ENCODE peak calls at places on chromosomes 2 and 18, in six cellular contexts. V is A549, U is adrenal gland, W is sigmoid colon, M is gastrocnemius medialis, A is body of pancreas. H is an unnamed sample.
A peak's percentile ranks its signal among the peaks of the same experiment; 100 is the strongest.

GRCh38 chr2:101617188-101617587 is 80.3 kb upstream of the MAP4K4 start:
- DNase-seq in V (no peak), U (no peak), W (no peak), M (no peak), A (no peak), H (no peak)

GRCh38 chr18:29361843-29362242 is 1184.9 kb upstream of the CDH2 start:
- DNase-seq in V (peak; percentile 0), U (no peak), W (no peak), M (no peak), A (no peak), H (no peak)

GRCh38 chr2:25521665-25522387 is 151.6 kb downstream of the DTNB start:
- DNase-seq in V (peak; percentile 76), U (no peak), W (no peak), M (no peak), A (peak; percentile 30), H (no peak)

GRCh38 chr18:36693931-36694661 is 134.7 kb downstream of the TPGS2 start:
- DNase-seq in V (peak; percentile 19), U (no peak), W (no peak), M (no peak), A (no peak), H (no peak)

GRCh38 chr18:44687421-44687820 is 6.7 kb downstream of the SETBP1 start:
- DNase-seq in V (no peak), U (no peak), W (no peak), M (no peak), A (no peak), H (no peak)

GRCh38 chr2:112960230-112960825 is 17.5 kb upstream of the IL36G start:
- DNase-seq in V (no peak), U (no peak), W (no peak), M (no peak), A (no peak), H (no peak)

GRCh38 chr18:4284528-4284927 is 170.6 kb downstream of the DLGAP1 start:
- DNase-seq in V (no peak), U (no peak), W (no peak), M (no peak), A (no peak), H (no peak)

GRCh38 chr2:54386585-54386984 is 69.5 kb upstream of the SPTBN1 start:
- DNase-seq in V (no peak), U (no peak), W (no peak), M (no peak), A (no peak), H (no peak)

GRCh38 chr18:36680042-36680441 is 148.8 kb downstream of the TPGS2 start:
- DNase-seq in V (no peak), U (no peak), W (no peak), M (no peak), A (no peak), H (no peak)

GRCh38 chr2:127662937-127663565 is 12.3 kb downstream of the LIMS2 start:
- DNase-seq in V (no peak), U (no peak), W (peak; percentile 74), M (no peak), A (no peak), H (peak; percentile 29)

GRCh38 chr2:228613133-228613532 is 431.6 kb upstream of the SPHKAP start:
- DNase-seq in V (peak; percentile 5), U (no peak), W (no peak), M (no peak), A (no peak), H (no peak)

GRCh38 chr2:190578158-190579057 is 43.9 kb upstream of the NEMP2 start:
- DNase-seq in V (peak; percentile 97), U (peak; percentile 20), W (no peak), M (no peak), A (peak; percentile 21), H (no peak)

GRCh38 chr2:146927080-146927714 is 917.6 kb upstream of the ACVR2A start:
- DNase-seq in V (peak; percentile 36), U (peak; percentile 19), W (peak; percentile 81), M (peak; percentile 36), A (peak; percentile 15), H (no peak)

GRCh38 chr2:206392118-206392517 is 51.2 kb upstream of the ADAM23 start:
- DNase-seq in V (peak; percentile 59), U (peak; percentile 49), W (no peak), M (no peak), A (no peak), H (no peak)

GRCh38 chr2:172772637-172773036 is 37.0 kb downstream of the RAPGEF4 start:
- DNase-seq in V (peak; percentile 16), U (no peak), W (no peak), M (no peak), A (no peak), H (no peak)

GRCh38 chr2:190974629-190975361 is 39.2 kb downstream of the STAT1 start:
- DNase-seq in V (no peak), U (no peak), W (no peak), M (no peak), A (no peak), H (no peak)

GRCh38 chr2:16057661-16058060 is 117.3 kb downstream of the MYCN start:
- DNase-seq in V (no peak), U (no peak), W (no peak), M (no peak), A (no peak), H (no peak)

GRCh38 chr2:45002661-45003210 is 6.5 kb downstream of the SIX2 start:
- DNase-seq in V (no peak), U (no peak), W (no peak), M (no peak), A (no peak), H (no peak)

GRCh38 chr2:45001629-45002385 is 7.4 kb downstream of the SIX2 start:
- DNase-seq in V (no peak), U (no peak), W (no peak), M (no peak), A (no peak), H (no peak)

GRCh38 chr2:45005261-45006002 is 3.8 kb downstream of the SIX2 start:
- DNase-seq in V (no peak), U (no peak), W (no peak), M (no peak), A (no peak), H (no peak)

GRCh38 chr2:45004569-45005181 is 4.6 kb downstream of the SIX2 start:
- DNase-seq in V (no peak), U (no peak), W (no peak), M (no peak), A (no peak), H (no peak)

DNA sequence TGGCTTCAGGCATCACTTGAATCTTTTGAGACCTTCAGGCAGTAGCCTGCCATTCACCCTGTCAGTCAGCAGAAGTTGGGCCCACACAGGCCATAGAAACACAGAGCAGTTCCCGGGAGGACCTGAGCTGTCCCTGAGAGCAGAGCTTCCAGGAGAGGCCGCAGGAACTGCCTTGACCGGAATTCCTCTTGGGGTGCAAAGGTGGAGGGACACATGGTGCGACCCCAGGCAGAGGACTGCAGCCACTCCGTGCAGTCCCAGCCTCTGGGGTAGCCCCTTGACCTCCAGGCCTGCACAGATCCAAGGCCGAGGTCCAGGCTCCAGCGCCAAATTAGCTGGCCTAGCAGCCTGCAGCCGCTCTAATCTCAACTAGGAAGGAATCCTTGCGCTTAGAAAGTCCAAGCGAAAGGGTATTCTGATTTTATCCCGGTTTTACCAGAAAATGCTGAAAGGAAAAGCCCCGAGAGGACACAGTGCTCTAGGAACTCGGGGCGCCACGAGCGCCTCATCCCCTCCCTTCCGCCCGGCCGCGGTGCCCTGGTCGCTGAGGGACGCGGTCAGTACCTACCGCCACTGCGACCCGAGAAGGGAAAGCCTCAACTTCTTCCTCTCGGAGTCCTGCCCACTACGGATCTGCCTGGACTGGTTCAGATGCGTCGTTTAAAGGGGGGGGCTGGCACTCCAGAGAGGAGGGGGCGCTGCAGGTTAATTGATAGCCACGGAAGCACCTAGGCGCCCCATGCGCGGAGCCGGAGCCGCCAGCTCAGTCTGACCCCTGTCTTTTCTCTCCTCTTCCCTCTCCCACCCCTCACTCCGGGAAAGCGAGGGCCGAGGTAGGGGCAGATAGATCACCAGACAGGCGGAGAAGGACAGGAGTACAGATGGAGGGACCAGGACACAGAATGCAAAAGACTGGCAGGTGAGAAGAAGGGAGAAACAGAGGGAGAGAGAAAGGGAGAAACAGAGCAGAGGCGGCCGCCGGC is 5.4 kb downstream of the SIX2 start:
- DNase-seq in V (no peak), U (no peak), W (no peak), M (no peak), A (no peak), H (no peak)
- H3K4me1 ChIP-seq in V (no peaks in the 10 kb centered on the region), U (peaks cover 22% of the 10 kb centered on the region), W (peaks cover 49% of the 10 kb centered on the region), M (peaks cover 6% of the 10 kb centered on the region), A (peaks cover 36% of the 10 kb centered on the region), H (no peaks in the 10 kb centered on the region)

DNA sequence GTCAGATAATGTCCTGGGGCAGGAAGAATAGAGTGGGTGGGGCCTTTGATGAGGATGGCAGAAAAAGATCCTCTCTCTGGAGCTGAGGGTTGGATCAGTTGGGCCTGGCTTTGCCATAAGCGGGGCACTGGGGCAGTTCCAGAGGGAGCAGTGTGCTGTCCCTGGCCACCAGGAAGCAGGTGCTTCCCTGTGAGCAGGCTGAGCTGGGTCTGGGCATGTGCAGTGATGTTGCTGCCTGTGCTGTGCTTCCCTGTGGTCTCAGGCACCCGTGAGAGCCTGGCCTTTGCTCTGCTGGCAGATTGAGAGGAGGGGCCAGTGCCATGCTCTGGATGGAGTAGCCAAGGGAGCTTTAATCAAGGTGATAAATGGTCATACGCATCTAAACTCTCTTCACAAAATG is 14.6 kb upstream of the NPPC start:
- DNase-seq in V (no peak), U (no peak), W (no peak), M (no peak), A (no peak), H (no peak)
- H3K27ac ChIP-seq in V (no peak overlapping the region), U (no peak overlapping the region), W (no peak overlapping the region), M (no peak overlapping the region), A (no peak overlapping the region), H (no peak overlapping the region)

GRCh38 chr2:10170256-10170655 is 47.7 kb downstream of the RRM2 start:
- DNase-seq in V (no peak), U (peak; percentile 29), W (no peak), M (no peak), A (no peak), H (no peak)
- TF ChIP-seq POLR2A in V (no peak), U (no peak), W (no peak), M (no peak), A (no peak), H (no peak)

GRCh38 chr2:951224-952006 is 766 bp downstream of the SNTG2 start:
- DNase-seq in V (no peak), U (no peak), W (no peak), M (no peak), A (no peak), H (no peak)

GRCh38 chr2:955829-956731 is 5.4 kb downstream of the SNTG2 start:
- DNase-seq in V (no peak), U (no peak), W (no peak), M (no peak), A (no peak), H (no peak)

GRCh38 chr2:953408-953807 is 2.8 kb downstream of the SNTG2 start:
- DNase-seq in V (no peak), U (no peak), W (no peak), M (no peak), A (no peak), H (no peak)

GRCh38 chr2:953975-954686 is 3.5 kb downstream of the SNTG2 start:
- DNase-seq in V (peak; percentile 20), U (no peak), W (no peak), M (no peak), A (no peak), H (no peak)

GRCh38 chr2:954687-955000 is 4.0 kb downstream of the SNTG2 start:
- DNase-seq in V (no peak), U (no peak), W (no peak), M (no peak), A (no peak), H (no peak)
- H3K4me1 ChIP-seq in V (no peaks in the 10 kb centered on the region), U (peaks cover 7% of the 10 kb centered on the region), W (peaks cover 16% of the 10 kb centered on the region), M (peaks cover 3% of the 10 kb centered on the region), A (peaks cover 20% of the 10 kb centered on the region), H (no peaks in the 10 kb centered on the region)

H was measured in right lobe of liver.